ENCODE peak calls at places on chromosomes 13 and 19, in six cellular contexts. L, N, Z, R, A and J are unnamed samples.

GRCh38 chr13:39590466-39591036 is 12.4 kb downstream of the LHFPL6 start:
- DNase-seq in L (no peak), N (peak; percentile 48), Z (no peak), R (no peak), A (no peak), J (no peak)

GRCh38 chr13:32443111-32443510 is 15.2 kb upstream of the N4BP2L1 start:
- DNase-seq in L (peak; percentile 53), N (peak; percentile 18), Z (peak; percentile 17), R (no peak), A (no peak), J (no peak)

GRCh38 chr13:21018220-21018619 is 43.2 kb downstream of the LATS2 start:
- DNase-seq in L (no peak), N (no peak), Z (no peak), R (no peak), A (no peak), J (no peak)

GRCh38 chr13:30796833-30797601 is 61.7 kb downstream of the ALOX5AP start:
- DNase-seq in L (no peak), N (peak; percentile 46), Z (peak; percentile 48), R (no peak), A (no peak), J (peak; percentile 33)

GRCh38 chr19:1287622-1288527 is 2.2 kb downstream of the EFNA2 start:
- DNase-seq in L (no peak), N (no peak), Z (no peak), R (no peak), A (no peak), J (no peak)

GRCh38 chr19:39223703-39224279 is 19.7 kb upstream of the SYCN start:
- DNase-seq in L (no peak), N (peak; percentile 49), Z (peak; percentile 56), R (no peak), A (no peak), J (peak; percentile 20)

GRCh38 chr13:34308725-34309124 is 490.8 kb downstream of the RFC3 start:
- DNase-seq in L (no peak), N (no peak), Z (no peak), R (no peak), A (no peak), J (peak; percentile 24)

GRCh38 chr13:20492641-20493040 is 33.0 kb downstream of the CRYL1 start:
- DNase-seq in L (no peak), N (peak; percentile 55), Z (peak; percentile 22), R (no peak), A (no peak), J (peak; percentile 65)

GRCh38 chr13:78712866-78713265 is 53.9 kb upstream of the OBI1 start:
- DNase-seq in L (no peak), N (no peak), Z (no peak), R (no peak), A (no peak), J (no peak)
- H3K4me3 ChIP-seq in L (no peak overlapping the region), N (no peak overlapping the region), Z (no peak overlapping the region), R (no peak overlapping the region), A (no peak overlapping the region), J (no peak overlapping the region)

DNA sequence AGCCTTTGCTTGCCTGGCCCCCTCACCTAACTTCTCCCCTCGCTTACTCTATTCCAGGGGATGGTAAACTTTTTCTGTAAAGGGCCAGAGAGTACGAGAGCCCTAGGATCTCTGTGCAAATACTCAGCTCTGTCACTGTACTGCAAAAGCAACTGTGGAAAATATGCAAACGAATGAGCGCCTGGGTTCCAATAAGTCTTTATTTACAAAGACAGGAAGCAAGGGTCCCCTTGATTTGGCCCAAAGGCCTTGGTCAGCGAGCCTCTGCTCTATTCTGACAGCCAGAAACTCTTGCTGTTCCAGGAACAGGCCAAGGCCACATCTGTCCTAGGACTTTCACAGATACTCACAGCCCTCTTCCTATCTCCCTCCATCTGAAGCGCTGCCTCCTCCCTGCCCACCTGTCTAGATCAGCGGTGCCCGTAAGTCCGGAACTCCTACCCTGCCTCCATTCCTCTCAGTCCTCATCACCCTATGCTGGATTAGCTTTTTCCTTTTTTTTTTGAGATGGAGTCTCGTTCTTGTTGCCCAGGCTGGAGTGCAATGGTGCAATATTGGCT is 37.3 kb downstream of the OPA3 start:
- DNase-seq in L (no peak), N (no peak), Z (no peak), R (no peak), A (no peak), J (no peak)
- H3K4me3 ChIP-seq in L (no peak overlapping the region), N (no peak overlapping the region), Z (no peak overlapping the region), R (no peak overlapping the region), A (no peak overlapping the region), J (no peak overlapping the region)

GRCh38 chr13:36129539-36129938 is 1.6 kb downstream of the DCLK1 start:
- DNase-seq in L (no peak), N (no peak), Z (no peak), R (no peak), A (no peak), J (no peak)
- H3K4me3 ChIP-seq in L (no peak overlapping the region), N (no peak overlapping the region), Z (no peak overlapping the region), R (no peak overlapping the region), A (no peak overlapping the region), J (peak overlapping the region; percentile 91)

DNA sequence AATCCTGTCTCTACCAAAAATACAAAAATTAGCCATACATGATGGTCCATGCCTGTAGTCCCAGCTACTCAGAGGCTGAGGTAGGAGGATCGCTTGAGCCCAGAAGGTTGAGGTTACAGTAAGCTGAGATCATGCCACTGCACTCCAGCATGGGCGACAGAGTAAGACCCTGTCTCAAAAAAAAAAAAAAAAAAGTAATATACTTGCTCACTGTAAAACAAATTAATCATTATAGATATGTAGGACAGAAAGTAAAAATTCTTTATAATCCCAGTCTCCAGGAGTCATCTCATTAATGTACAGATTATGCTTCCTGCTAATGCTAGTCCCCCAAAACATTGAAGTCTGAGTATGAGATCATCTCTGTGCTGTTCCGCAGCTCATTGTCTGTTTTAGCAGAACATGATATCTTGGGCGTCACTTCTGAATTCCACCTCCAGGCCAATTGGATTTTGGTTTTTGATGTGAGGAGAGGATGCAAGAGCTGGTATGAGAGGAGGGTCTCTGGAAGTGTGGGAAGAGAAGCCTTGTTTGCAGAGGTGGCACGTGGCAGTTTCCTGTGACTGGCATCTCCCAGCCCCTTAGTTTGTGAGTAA is 75.4 kb upstream of the NPAS1 start:
- DNase-seq in L (no peak), N (no peak), Z (no peak), R (no peak), A (no peak), J (no peak)
- H3K4me3 ChIP-seq in L (no peak overlapping the region), N (no peak overlapping the region), Z (no peak overlapping the region), R (no peak overlapping the region), A (no peak overlapping the region), J (no peak overlapping the region)

DNA sequence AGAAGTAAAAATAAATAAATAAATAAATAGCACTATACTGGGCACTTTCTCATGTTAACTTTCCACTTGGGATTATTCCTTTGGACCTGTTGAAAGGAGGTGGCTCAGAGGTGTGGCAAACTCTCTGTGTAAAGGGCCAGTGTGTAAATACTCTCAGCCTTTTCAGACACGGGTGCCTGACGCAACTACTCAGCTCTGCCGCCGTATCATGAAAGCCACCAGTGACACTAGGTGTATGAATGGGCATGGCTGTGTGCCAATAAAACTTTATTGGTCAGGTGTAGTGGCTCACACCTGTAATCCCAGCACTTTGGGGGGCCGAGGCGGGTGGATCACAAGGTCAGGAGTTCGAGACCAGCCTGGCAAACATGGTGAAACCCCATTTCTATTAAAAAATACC is 20.1 kb upstream of the SLC39A3 start:
- DNase-seq in L (no peak), N (no peak), Z (no peak), R (no peak), A (no peak), J (no peak)
- H3K4me3 ChIP-seq in L (no peak overlapping the region), N (no peak overlapping the region), Z (no peak overlapping the region), R (no peak overlapping the region), A (no peak overlapping the region), J (no peak overlapping the region)

GRCh38 chr19:46623915-46624502 is 880 bp downstream of the PTGIR start:
- DNase-seq in L (no peak), N (no peak), Z (no peak), R (peak; percentile 25), A (no peak), J (no peak)
- H3K4me3 ChIP-seq in L (no peak overlapping the region), N (no peak overlapping the region), Z (no peak overlapping the region), R (peak overlapping the region; percentile 8), A (peak overlapping the region; percentile 32), J (peak overlapping the region; percentile 70)